ENCODE peak calls at places on chromosomes 4 and X, in six cellular contexts. H is progenitor cell of endocrine pancreas, Q is lower leg skin, K is AG08396, C is HS-5, G is GM20000. E is an unnamed sample.

GRCh38 chrX:8730812-8731578 is 942 bp downstream of the ANOS1 start:
- DNase-seq in H (no peak), Q (no peak), C (no peak), G (no peak), K (no peak), E (peak)

GRCh38 chr4:74473155-74473811 is 28.3 kb downstream of the AREG start:
- DNase-seq in C (peak), H (no peak), G (no peak), K (peak), Q (no peak), E (peak)

GRCh38 chrX:13078739-13079444 is 34.5 kb upstream of the FAM9C start:
- DNase-seq in C (no peak), K (peak), H (no peak), Q (no peak), G (no peak), E (peak)

GRCh38 chr4:4914059-4914820 is 54.8 kb downstream of the MSX1 start:
- DNase-seq in G (no peak), K (no peak), Q (no peak), C (peak), H (no peak), E (no peak)

GRCh38 chr4:150063128-150063527 is 15.1 kb upstream of the DCLK2 start:
- DNase-seq in C (no peak), G (no peak), H (no peak), K (no peak), Q (no peak), E (no peak)

GRCh38 chr4:13635281-13635799 is 7.8 kb upstream of the BOD1L1 start:
- DNase-seq in C (no peak), K (no peak), G (no peak), Q (no peak), H (no peak), E (no peak)

GRCh38 chr4:140448830-140449229 is 21.4 kb upstream of the CLGN start:
- DNase-seq in G (no peak), K (no peak), H (no peak), C (no peak), Q (no peak), E (no peak)

GRCh38 chrX:42456301-42456700 is 321.7 kb downstream of the PPP1R2C start:
- DNase-seq in G (no peak), H (no peak), K (no peak), Q (no peak), C (no peak), E (no peak)

GRCh38 chrX:154436597-154437397 is at the start of gene GDI1:
- DNase-seq in C (no peak), Q (no peak), K (peak), H (no peak), G (peak), E (peak)

GRCh38 chr4:48334236-48334635 is 7.1 kb upstream of the SLAIN2 start:
- DNase-seq in K (no peak), C (no peak), H (no peak), G (no peak), Q (no peak), E (no peak)

GRCh38 chrX:39550795-39551361 is 546.9 kb downstream of the BCOR start:
- DNase-seq in C (no peak), Q (no peak), K (no peak), H (no peak), G (no peak), E (no peak)

GRCh38 chr4:1990348-1990645 is 18.5 kb downstream of the NELFA start:
- DNase-seq in C (no peak), K (no peak), G (no peak), H (no peak), Q (no peak), E (no peak)

GRCh38 chrX:145844886-145845285 is 27.3 kb downstream of the SLITRK2 start:
- DNase-seq in C (no peak), H (no peak), Q (no peak), K (no peak), G (no peak), E (no peak)

GRCh38 chrX:109352121-109352556 is 129.7 kb downstream of the GUCY2F start:
- DNase-seq in H (no peak), Q (no peak), C (no peak), K (no peak), G (no peak), E (no peak)

GRCh38 chr4:157115613-157116340 is 39.8 kb downstream of the GLRB start:
- DNase-seq in H (no peak), G (no peak), K (peak), C (peak), Q (no peak), E (peak)

GRCh38 chrX:129872524-129872923 is 28.8 kb upstream of the ZDHHC9 start:
- DNase-seq in H (no peak), G (no peak), C (no peak), K (no peak), Q (no peak), E (no peak)

GRCh38 chr4:111512081-111512774 is 633.0 kb upstream of the FAM241A start:
- DNase-seq in H (no peak), K (peak), Q (no peak), G (no peak), C (peak), E (peak)

GRCh38 chrX:48910926-48911406 is 480 bp downstream of the SLC35A2 start:
- DNase-seq in Q (no peak), H (no peak), G (no peak), C (no peak), K (peak), E (no peak)

GRCh38 chr4:102620697-102621497 is 119.7 kb downstream of the NFKB1 start:
- DNase-seq in G (peak), H (peak), K (peak), Q (no peak), C (peak), E (peak)

GRCh38 chr4:155629831-155630425 is 36.7 kb upstream of the GUCY1A1 start:
- DNase-seq in Q (no peak), H (no peak), C (no peak), K (no peak), G (no peak), E (peak)

GRCh38 chr4:84495448-84496221 is 3.5 kb downstream of the NKX6-1 start:
- DNase-seq in Q (no peak), G (peak), C (no peak), K (no peak), H (no peak), E (no peak)